ENCODE peak calls at places on chromosomes 11 and 22, in five cellular contexts. K is breast epithelium, T is fibroblast of lung, R is adrenal gland, X is endothelial cell of umbilical vein. C is an unnamed sample.

GRCh38 chr22:42743501-42743991 is 22.9 kb upstream of the A4GALT start:
- DNase-seq in R (peak; percentile 70), K (no peak), X (peak; percentile 34), T (no peak), C (peak; percentile 91)

GRCh38 chr11:102798012-102798746 is at the start of gene MMP1:
- DNase-seq in R (no peak), T (peak; percentile 77), K (no peak), X (peak; percentile 47), C (no peak)

GRCh38 chr22:33917744-33918406 is 2.4 kb downstream of the LARGE1 start:
- DNase-seq in R (no peak), X (no peak), K (no peak), T (peak; percentile 27), C (no peak)

GRCh38 chr11:2097356-2097997 is 41.7 kb downstream of the IGF2 start:
- DNase-seq in T (peak; percentile 76), X (peak; percentile 86), R (peak; percentile 35), K (no peak), C (peak; percentile 98)

GRCh38 chr11:112255075-112255739 is 5.5 kb downstream of the PLET1 start:
- DNase-seq in X (peak; percentile 86), R (peak; percentile 84), K (no peak), T (peak; percentile 90), C (no peak)

GRCh38 chr11:112518371-112518770 is 257.7 kb upstream of the PLET1 start:
- DNase-seq in T (peak; percentile 31), K (no peak), X (no peak), R (no peak), C (no peak)

GRCh38 chr22:23743303-23743705 is 7.6 kb downstream of the ZNF70 start:
- DNase-seq in T (no peak), K (no peak), X (no peak), R (peak; percentile 23), C (no peak)

GRCh38 chr11:128897841-128898240 is 6.7 kb downstream of the KCNJ5 start:
- DNase-seq in R (no peak), X (no peak), T (no peak), K (no peak), C (no peak)

GRCh38 chr11:22878039-22878438 is 17.8 kb upstream of the CCDC179 start:
- DNase-seq in X (no peak), T (no peak), K (no peak), R (no peak), C (no peak)

GRCh38 chr22:38963872-38964271 is 6.5 kb downstream of the APOBEC3A start:
- DNase-seq in X (no peak), T (no peak), R (no peak), K (no peak), C (no peak)

GRCh38 chr11:76637491-76638266 is 32.9 kb downstream of the LRRC32 start:
- DNase-seq in X (peak; percentile 62), R (peak; percentile 73), T (no peak), K (no peak), C (no peak)

GRCh38 chr11:45085657-45086501 is 60.6 kb upstream of the PRDM11 start:
- DNase-seq in K (no peak), X (no peak), R (no peak), T (no peak), C (no peak)

GRCh38 chr22:24806663-24807001 is 621 bp downstream of the SGSM1 start:
- DNase-seq in R (no peak), X (no peak), K (no peak), T (no peak), C (no peak)

GRCh38 chr11:19437760-19438159 is 197.0 kb upstream of the E2F8 start:
- DNase-seq in K (no peak), X (peak; percentile 85), T (peak; percentile 87), R (no peak), C (no peak)

GRCh38 chr11:117816151-117816741 is 8.3 kb downstream of the FXYD2 start:
- DNase-seq in T (peak; percentile 63), X (no peak), R (peak; percentile 98), K (no peak), C (peak; percentile 45)

GRCh38 chr11:126480410-126481302 is 125.2 kb downstream of the ST3GAL4 start:
- DNase-seq in X (peak; percentile 76), T (peak; percentile 82), K (peak; percentile 81), R (peak; percentile 87), C (peak; percentile 60)

GRCh38 chr11:115279831-115280761 is 224.1 kb downstream of the CADM1 start:
- DNase-seq in X (peak; percentile 17), K (no peak), R (no peak), T (peak; percentile 89), C (peak; percentile 54)

GRCh38 chr11:125351045-125351867 is 144.8 kb downstream of the FEZ1 start:
- DNase-seq in K (no peak), T (no peak), X (no peak), R (no peak), C (no peak)

GRCh38 chr11:129960216-129961214 is 42.1 kb downstream of the PRDM10 start:
- DNase-seq in X (peak; percentile 58), R (peak; percentile 60), K (no peak), T (peak; percentile 95), C (no peak)

GRCh38 chr11:125347261-125347585 is 148.8 kb downstream of the FEZ1 start:
- DNase-seq in R (no peak), T (no peak), K (no peak), X (no peak), C (no peak)

GRCh38 chr22:21684492-21685163 is 18.8 kb downstream of the PPIL2 start:
- DNase-seq in T (no peak), R (no peak), K (no peak), X (no peak), C (no peak)

GRCh38 chr22:21683401-21683811 is 17.6 kb downstream of the PPIL2 start:
- DNase-seq in K (no peak), R (no peak), T (no peak), X (no peak), C (no peak)

GRCh38 chr22:21686634-21687393 is 21.0 kb downstream of the PPIL2 start:
- DNase-seq in T (no peak), K (no peak), X (no peak), R (no peak), C (no peak)

GRCh38 chr22:21686193-21686608 is 20.4 kb downstream of the PPIL2 start:
- DNase-seq in K (no peak), X (no peak), R (no peak), T (no peak), C (no peak)

GRCh38 chr22:21685164-21685513 is 19.3 kb downstream of the PPIL2 start:
- DNase-seq in X (no peak), K (no peak), T (no peak), R (no peak), C (no peak)
- H3K27ac ChIP-seq in X (no peak overlapping the region), K (no peak overlapping the region), T (no peak overlapping the region), R (no peak overlapping the region), C (no peak overlapping the region)

GRCh38 chr11:62981743-62982142 is 3.0 kb downstream of the SLC22A6 start:
- DNase-seq in X (no peak), K (no peak), T (no peak), R (no peak), C (no peak)

GRCh38 chr11:62980133-62980760 is 4.5 kb downstream of the SLC22A6 start:
- DNase-seq in R (no peak), K (no peak), T (no peak), X (peak; percentile 6), C (no peak)

GRCh38 chr11:62985351-62985750 is 584 bp upstream of the SLC22A6 start:
- DNase-seq in T (no peak), R (no peak), X (no peak), K (no peak), C (no peak)

GRCh38 chr11:62984451-62984991 is at the start of gene SLC22A6:
- DNase-seq in X (no peak), K (no peak), T (no peak), R (no peak), C (no peak)

DNA sequence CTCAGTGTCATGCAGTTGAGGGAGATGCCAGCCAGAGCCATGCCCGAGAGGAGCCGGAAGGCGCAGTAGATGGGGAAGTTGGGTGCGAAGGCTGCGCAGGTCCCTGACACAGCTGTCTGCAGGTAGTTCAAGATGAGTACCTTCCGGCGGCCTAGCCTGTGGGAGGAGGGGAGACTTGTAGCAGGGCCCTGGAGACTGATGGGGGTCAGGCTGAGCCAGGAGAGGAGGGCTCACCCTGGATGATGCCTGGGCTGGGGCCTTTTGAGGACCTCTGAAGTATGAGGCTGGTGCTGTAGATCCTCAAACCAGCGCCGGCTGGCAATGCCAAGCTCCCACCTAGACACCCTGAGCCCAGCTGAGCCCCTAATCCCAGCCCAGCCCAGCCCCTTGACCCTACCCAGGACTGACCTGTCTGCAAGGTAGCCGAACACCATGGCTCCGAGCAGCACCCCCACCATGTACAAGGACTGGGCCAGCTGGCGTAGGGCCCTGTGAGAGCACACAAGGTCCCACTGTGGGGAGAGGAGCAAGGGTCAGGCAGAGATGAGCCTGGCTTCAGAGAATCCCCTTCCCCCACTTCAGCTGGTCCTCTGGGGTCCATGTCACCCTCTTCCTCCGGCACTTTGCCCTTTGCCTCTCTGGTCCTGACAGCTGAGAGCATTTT is 1.1 kb downstream of the SLC22A6 start:
- DNase-seq in R (no peak), X (no peak), K (no peak), T (no peak), C (no peak)
- H3K4me3 ChIP-seq in R (no peak overlapping the region), X (no peak overlapping the region), K (no peak overlapping the region), T (no peak overlapping the region), C (no peak overlapping the region)

GRCh38 chr11:12167098-12167999 is 57.0 kb downstream of the MICAL2 start:
- DNase-seq in K (no peak), T (peak; percentile 96), X (peak; percentile 92), R (no peak), C (peak; percentile 92)
- H3K4me1 ChIP-seq in K (no peaks in the 10 kb centered on the region), T (peaks cover 39% of the 10 kb centered on the region), X (peaks cover 59% of the 10 kb centered on the region), R (no peaks in the 10 kb centered on the region), C (peaks cover 91% of the 10 kb centered on the region)

GRCh38 chr22:31275018-31275417 is 17.3 kb downstream of the PIK3IP1 start:
- DNase-seq in K (no peak), R (no peak), X (no peak), T (no peak), C (no peak)

GRCh38 chr22:31271026-31271425 is 21.3 kb downstream of the PIK3IP1 start:
- DNase-seq in X (no peak), R (no peak), T (no peak), K (no peak), C (no peak)

GRCh38 chr22:31274017-31274416 is 18.3 kb downstream of the PIK3IP1 start:
- DNase-seq in X (no peak), K (no peak), R (no peak), T (no peak), C (no peak)

GRCh38 chr22:31271485-31271884 is 20.8 kb downstream of the PIK3IP1 start:
- DNase-seq in R (no peak), T (peak; percentile 66), K (no peak), X (no peak), C (no peak)

DNA sequence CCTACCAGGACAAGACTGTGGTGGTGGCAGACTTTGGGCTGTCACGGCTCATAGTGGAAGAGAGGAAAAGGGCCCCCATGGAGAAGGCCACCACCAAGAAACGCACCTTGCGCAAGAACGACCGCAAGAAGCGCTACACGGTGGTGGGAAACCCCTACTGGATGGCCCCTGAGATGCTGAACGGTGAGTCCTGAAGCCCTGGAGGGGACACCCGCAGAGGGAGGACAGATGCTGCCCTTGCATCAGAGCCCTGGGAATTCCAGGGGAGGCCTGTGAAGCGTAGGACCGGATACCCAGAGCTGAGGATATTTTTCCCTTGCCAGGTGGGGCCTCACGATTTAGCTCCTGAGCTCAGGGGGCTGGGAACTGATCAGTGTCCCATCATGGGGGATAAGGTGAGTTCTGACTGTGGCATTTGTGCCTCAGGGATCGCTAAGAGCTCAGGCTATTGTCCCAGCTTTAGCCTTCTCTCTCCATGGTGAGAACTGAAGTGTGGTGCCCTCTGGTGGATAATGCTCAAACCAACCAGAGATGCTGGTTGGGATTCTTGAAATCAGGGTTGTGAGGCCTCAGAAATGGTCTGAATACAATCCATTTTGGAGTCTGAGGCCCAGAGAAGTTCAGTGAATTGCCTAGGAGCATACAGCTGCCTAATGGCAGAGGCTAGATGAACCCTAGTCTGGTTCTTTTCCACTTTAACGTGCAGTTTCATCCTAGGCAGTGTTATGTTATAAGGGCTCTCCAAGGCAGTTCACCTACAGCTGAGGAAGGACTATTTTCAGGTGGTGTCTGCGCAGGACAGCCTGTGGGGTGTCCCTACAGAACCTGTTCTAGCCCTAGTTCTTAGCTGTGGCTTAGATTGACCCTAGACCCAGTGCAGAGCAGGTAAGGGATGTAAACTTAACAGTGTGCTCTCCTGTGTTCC is 19.5 kb downstream of the PIK3IP1 start:
- DNase-seq in K (no peak), X (peak; percentile 67), T (peak; percentile 39), R (peak; percentile 61), C (peak; percentile 62)
- H3K27ac ChIP-seq in K (peak overlapping the region; percentile 75), X (no peak overlapping the region), T (no peak overlapping the region), R (no peak overlapping the region), C (no peak overlapping the region)